ENCODE peak calls at places on chromosomes 11 and 22, in four cellular contexts. K is stimulated activated CD4-positive, alpha-beta T cell treated with anti-CD3 and anti-CD28 coated beads, Interleukin-2, amount 100 ng/mL, for 48 hours; D is NCI-H2081; U is nucleus accumbens. N is an unnamed sample.
A peak's percentile ranks its signal among the peaks of the same experiment; 100 is the strongest.

GRCh38 chr11:65560555-65561418 is 2.6 kb upstream of the LTBP3 start:
- DNase-seq in U (peak; percentile 25), D (no peak), K (no peak), N (peak; percentile 19)

GRCh38 chr11:64865286-64866172 is 12.9 kb downstream of the EHD1 start:
- DNase-seq in D (no peak), K (no peak), U (no peak), N (no peak)

GRCh38 chr11:89182773-89183172 is 5.1 kb downstream of the TYR start:
- DNase-seq in U (no peak), K (no peak), D (no peak), N (no peak)

GRCh38 chr11:66818231-66818955 is 24.8 kb upstream of the RCE1 start:
- DNase-seq in K (no peak), U (no peak), D (no peak), N (no peak)

GRCh38 chr11:61627831-61628753 is 47.2 kb upstream of the SYT7 start:
- DNase-seq in K (peak; percentile 49), U (no peak), D (peak; percentile 49), N (peak; percentile 63)

GRCh38 chr11:112392860-112393259 is 132.2 kb upstream of the PLET1 start:
- DNase-seq in D (peak; percentile 93), U (no peak), K (no peak), N (peak; percentile 72)

GRCh38 chr22:24184057-24184798 is 2.9 kb downstream of the SUSD2 start:
- DNase-seq in K (no peak), D (no peak), U (no peak), N (no peak)

GRCh38 chr11:83158474-83158786 is 1.5 kb downstream of the PCF11 start:
- DNase-seq in D (no peak), K (no peak), U (no peak), N (no peak)

GRCh38 chr11:130218501-130218900 is 58.9 kb downstream of the ST14 start:
- DNase-seq in D (no peak), K (no peak), U (no peak), N (no peak)

GRCh38 chr11:127412722-127413121 is 412.2 kb upstream of the KIRREL3 start:
- DNase-seq in K (no peak), U (no peak), D (peak; percentile 20), N (peak; percentile 78)

GRCh38 chr11:15145635-15146034 is 30.9 kb downstream of the INSC start:
- DNase-seq in D (no peak), U (no peak), K (no peak), N (no peak)

GRCh38 chr11:58628446-58628845 is 6.0 kb downstream of the CNTF start:
- DNase-seq in U (no peak), D (no peak), K (no peak), N (no peak)

GRCh38 chr11:3051435-3052108 is 5.7 kb downstream of the CARS1 start:
- DNase-seq in D (no peak), U (no peak), K (no peak), N (no peak)

GRCh38 chr22:25645266-25645665 is 80.8 kb downstream of the GRK3 start:
- DNase-seq in D (no peak), U (no peak), K (no peak), N (no peak)

GRCh38 chr22:34950480-34950879 is 115.5 kb upstream of the ISX start:
- DNase-seq in D (no peak), U (no peak), K (no peak), N (no peak)

GRCh38 chr11:17385926-17386325 is 2.5 kb downstream of the KCNJ11 start:
- DNase-seq in K (no peak), U (no peak), D (no peak), N (no peak)

GRCh38 chr22:29041408-29041807 is 20.2 kb downstream of the C22orf31 start:
- DNase-seq in U (no peak), K (no peak), D (no peak), N (no peak)

GRCh38 chr11:20158597-20159257 is 1.5 kb downstream of the DBX1 start:
- DNase-seq in K (no peak), D (no peak), U (no peak), N (no peak)

GRCh38 chr22:44429941-44430587 is 68.0 kb downstream of the RTL6 start:
- DNase-seq in K (no peak), U (no peak), D (no peak), N (no peak)

GRCh38 chr22:33737662-33738061 is 182.6 kb downstream of the LARGE1 start:
- DNase-seq in D (no peak), K (no peak), U (no peak), N (no peak)

GRCh38 chr11:2458321-2458720 is 13.5 kb downstream of the KCNQ1 start:
- DNase-seq in K (no peak), D (no peak), U (no peak), N (no peak)

GRCh38 chr22:37552560-37553163 is 7.6 kb upstream of the CDC42EP1 start:
- DNase-seq in D (no peak), U (no peak), K (no peak), N (no peak)

GRCh38 chr11:62540804-62541671 is 5.6 kb downstream of the AHNAK start:
- DNase-seq in U (peak; percentile 13), D (no peak), K (no peak), N (no peak)

GRCh38 chr11:75271730-75272129 is 31.2 kb downstream of the TPBGL start:
- DNase-seq in D (no peak), U (no peak), K (no peak), N (no peak)

GRCh38 chr11:32447252-32447651 is 11.9 kb upstream of the WT1 start:
- DNase-seq in U (no peak), D (no peak), K (no peak), N (no peak)

GRCh38 chr11:9838229-9838628 is 174.4 kb downstream of the SWAP70 start:
- DNase-seq in D (no peak), U (no peak), K (no peak), N (no peak)

GRCh38 chr22:39290724-39291161 is 28.7 kb downstream of the RPL3 start:
- DNase-seq in D (no peak), K (no peak), U (no peak), N (no peak)

GRCh38 chr11:118911880-118912741 is 13.6 kb downstream of the BCL9L start:
- DNase-seq in K (peak; percentile 67), D (no peak), U (no peak), N (no peak)

GRCh38 chr11:6864436-6864835 is 1.6 kb downstream of the OR10A2 start:
- DNase-seq in U (no peak), K (no peak), D (no peak), N (no peak)

GRCh38 chr11:85133636-85134035 is 493.5 kb downstream of the DLG2 start:
- DNase-seq in D (no peak), U (no peak), K (no peak), N (no peak)

GRCh38 chr22:29933619-29934018 is 50.6 kb downstream of the MTMR3 start:
- DNase-seq in K (no peak), U (no peak), D (no peak), N (no peak)

GRCh38 chr22:31099841-31100761 is 7.3 kb downstream of the SELENOM start:
- DNase-seq in K (no peak), U (no peak), D (no peak), N (no peak)

GRCh38 chr11:17063171-17064002 is 14.1 kb downstream of the RPS13 start:
- DNase-seq in D (peak; percentile 33), U (no peak), K (peak; percentile 58), N (peak; percentile 24)

GRCh38 chr11:36622431-36623136 is 24.5 kb upstream of the RAG2 start:
- DNase-seq in U (no peak), D (peak; percentile 20), K (no peak), N (no peak)

GRCh38 chr22:19244600-19245352 is 46.7 kb downstream of the CLTCL1 start:
- DNase-seq in U (no peak), D (no peak), K (no peak), N (no peak)

N was measured in NCI-H774.